ENCODE peak calls at places on chromosomes 5 and 9, in nine cellular contexts. Z is cardiac muscle cell, M is endothelial cell, P is breast epithelium, D is fibroblast of mammary gland, U is K562, A is AG09309, B is fibroblast of pulmonary artery, E is MM.1S. T is an unnamed sample.

GRCh38 chr9:29332789-29333188 is 1759.5 kb upstream of the C9orf72 start:
- DNase-seq in P (no peak), M (no peak), D (peak; percentile 81), A (no peak), E (no peak), Z (no peak), B (peak; percentile 80), U (no peak), T (no peak)

GRCh38 chr9:114777841-114778240 is 28.0 kb downstream of the TNFSF15 start:
- DNase-seq in Z (no peak), P (no peak), A (no peak), E (no peak), D (peak; percentile 7), B (no peak), U (no peak), M (no peak), T (no peak)

GRCh38 chr9:133701981-133702797 is 36.0 kb downstream of the SARDH start:
- DNase-seq in E (no peak), A (no peak), U (no peak), B (peak; percentile 59), D (no peak), Z (no peak), P (no peak), M (no peak), T (no peak)

GRCh38 chr5:1141827-1142226 is 30.0 kb upstream of the SLC12A7 start:
- DNase-seq in M (no peak), D (no peak), Z (no peak), A (no peak), U (no peak), B (no peak), E (peak; percentile 13), P (no peak), T (no peak)

GRCh38 chr5:126544087-126544740 is 50.8 kb downstream of the ALDH7A1 start:
- DNase-seq in D (peak; percentile 44), B (peak; percentile 62), Z (peak; percentile 29), E (peak; percentile 80), M (peak; percentile 59), U (peak; percentile 37), P (no peak), A (no peak), T (peak; percentile 59)

GRCh38 chr9:122056484-122056883 is 36.6 kb downstream of the TTLL11 start:
- DNase-seq in A (no peak), P (no peak), M (peak; percentile 25), E (peak; percentile 13), U (peak; percentile 57), Z (peak; percentile 71), B (peak; percentile 18), D (no peak), T (no peak)

GRCh38 chr5:123487298-123487697 is 24.7 kb upstream of the CSNK1G3 start:
- DNase-seq in Z (peak; percentile 14), M (no peak), B (peak; percentile 34), E (no peak), A (no peak), D (peak; percentile 66), P (no peak), U (no peak), T (no peak)

GRCh38 chr5:134582941-134583340 is 49.7 kb downstream of the SAR1B start:
- DNase-seq in U (no peak), B (no peak), Z (no peak), M (no peak), D (no peak), A (no peak), P (no peak), E (no peak), T (no peak)

GRCh38 chr9:6051511-6051950 is 36.1 kb upstream of the RANBP6 start:
- DNase-seq in B (no peak), M (no peak), U (no peak), Z (no peak), D (no peak), A (no peak), E (peak; percentile 23), P (no peak), T (peak; percentile 38)

GRCh38 chr9:92295240-92295790 is 1.8 kb upstream of the IARS1 start:
- DNase-seq in E (no peak), M (no peak), Z (peak; percentile 71), U (no peak), B (no peak), D (no peak), P (no peak), A (no peak), T (no peak)

GRCh38 chr5:141733198-141733597 is 51.2 kb upstream of the ARAP3 start:
- DNase-seq in E (no peak), D (no peak), M (no peak), P (no peak), B (no peak), A (no peak), Z (no peak), U (no peak), T (no peak)

GRCh38 chr9:114930063-114930812 is at the start of gene TNFSF8:
- DNase-seq in U (no peak), A (no peak), B (no peak), Z (no peak), P (no peak), D (no peak), M (no peak), E (no peak), T (peak; percentile 34)

GRCh38 chr5:2038337-2039179 is 155.8 kb upstream of the IRX4 start:
- DNase-seq in E (peak; percentile 84), B (peak; percentile 42), Z (peak; percentile 92), U (peak; percentile 96), A (no peak), M (peak; percentile 88), D (peak; percentile 20), P (peak; percentile 38), T (peak; percentile 92)

GRCh38 chr5:45411971-45412612 is 284.1 kb downstream of the HCN1 start:
- DNase-seq in A (no peak), B (peak; percentile 6), U (no peak), P (no peak), M (no peak), E (no peak), D (peak; percentile 19), Z (no peak), T (no peak)

GRCh38 chr5:62596691-62597090 is 18.1 kb downstream of the LRRC70 start:
- DNase-seq in E (no peak), Z (no peak), M (no peak), B (no peak), A (no peak), U (no peak), D (peak; percentile 10), P (no peak), T (no peak)

GRCh38 chr5:178398856-178399722 is 166.5 kb upstream of the PHYKPL start:
- DNase-seq in Z (no peak), P (no peak), U (no peak), B (no peak), M (no peak), E (no peak), D (no peak), A (no peak), T (no peak)

GRCh38 chr9:100417815-100418214 is 9.1 kb upstream of the MSANTD3 start:
- DNase-seq in U (no peak), D (no peak), M (no peak), P (no peak), B (no peak), Z (no peak), A (no peak), E (no peak), T (no peak)

GRCh38 chr9:136090060-136090735 is 4.9 kb downstream of the NACC2 start:
- DNase-seq in U (no peak), E (no peak), M (no peak), P (no peak), Z (no peak), D (no peak), B (no peak), A (no peak), T (no peak)

GRCh38 chr5:33166522-33166921 is 274.2 kb upstream of the TARS1 start:
- DNase-seq in D (no peak), U (no peak), M (no peak), B (no peak), P (no peak), A (no peak), Z (no peak), E (no peak), T (no peak)

GRCh38 chr5:96219580-96220281 is 213.3 kb downstream of the PCSK1 start:
- DNase-seq in U (no peak), B (peak; percentile 71), D (peak; percentile 86), Z (no peak), M (no peak), P (no peak), E (no peak), A (peak; percentile 52), T (no peak)

GRCh38 chr9:22990349-22990748 is 543.7 kb downstream of the DMRTA1 start:
- DNase-seq in U (no peak), M (no peak), E (peak; percentile 21), A (no peak), B (no peak), D (no peak), P (no peak), Z (no peak), T (no peak)
- TF ChIP-seq CTCF in U (no peak), M (no peak), E (no peak), A (no peak), B (no peak), D (no peak), P (no peak), Z (no peak), T (no peak)

GRCh38 chr9:22100626-22101025 is 91.5 kb upstream of the CDKN2B start:
- DNase-seq in P (no peak), B (no peak), D (no peak), M (no peak), A (no peak), Z (no peak), U (no peak), E (no peak), T (no peak)
- TF ChIP-seq CTCF in P (no peak), B (peak; percentile 27), D (peak; percentile 30), M (peak; percentile 70), A (no peak), Z (no peak), U (no peak), E (no peak), T (no peak)

GRCh38 chr9:120774719-120775118 is 18.5 kb downstream of the FBXW2 start:
- DNase-seq in A (no peak), P (no peak), Z (no peak), B (no peak), M (no peak), U (peak; percentile 29), D (no peak), E (no peak), T (no peak)
- TF ChIP-seq CTCF in A (no peak), P (no peak), Z (no peak), B (no peak), M (peak; percentile 25), U (no peak), D (no peak), E (no peak), T (no peak)

DNA sequence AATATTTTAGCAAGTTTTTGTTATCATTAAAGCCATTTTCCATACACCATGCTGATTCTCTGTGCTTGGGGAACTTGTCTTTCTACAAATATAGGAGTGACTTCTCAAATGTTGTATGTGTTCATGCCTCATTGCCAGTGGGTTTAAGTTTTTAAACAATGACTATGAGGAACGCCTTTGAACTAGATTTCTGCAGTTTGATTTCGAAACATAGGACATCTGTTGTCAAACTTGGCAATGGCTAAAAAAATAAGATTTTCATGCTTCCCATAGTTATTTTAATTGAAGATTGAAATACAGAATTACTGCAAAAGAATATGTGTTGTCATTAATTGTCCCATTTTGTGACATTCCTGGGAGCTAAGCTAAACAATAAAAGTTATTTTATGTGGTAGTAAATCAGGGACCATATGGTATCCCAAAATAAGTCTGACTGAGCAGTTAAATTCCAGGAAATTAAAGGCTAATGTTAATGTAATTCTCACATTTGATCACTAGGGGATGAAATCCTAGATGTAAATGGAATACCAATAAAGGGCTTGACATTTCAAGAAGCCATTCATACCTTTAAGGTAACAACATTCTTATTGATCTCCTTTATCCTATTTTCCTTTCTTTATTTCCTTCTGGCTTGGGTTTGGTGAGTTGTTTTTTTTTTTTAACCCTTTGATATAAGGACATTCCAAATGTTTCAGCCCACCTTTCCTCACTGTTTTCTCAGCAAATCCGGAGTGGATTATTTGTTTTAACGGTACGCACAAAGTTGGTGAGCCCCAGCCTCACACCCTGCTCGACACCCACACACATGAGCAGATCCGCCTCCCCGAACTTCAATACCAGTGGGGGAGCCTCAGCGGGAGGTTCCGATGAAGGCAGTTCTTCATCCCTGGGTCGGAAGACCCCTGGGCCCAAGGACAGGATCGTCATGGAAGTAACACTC is 116.7 kb downstream of the GOLPH3 start:
- DNase-seq in B (peak; percentile 45), E (no peak), Z (no peak), P (no peak), A (no peak), M (no peak), U (no peak), D (peak; percentile 56), T (no peak)
- TF ChIP-seq CTCF in B (peak; percentile 37), E (peak; percentile 19), Z (peak; percentile 31), P (no peak), A (no peak), M (peak; percentile 70), U (no peak), D (peak; percentile 48), T (no peak)

T was measured in GM13976.